ENCODE peak calls at places on chromosomes 13 and 19, in ten cellular contexts. A is mesothelial cell of epicardium; I is transverse colon; U is Karpas-422; C is stimulated activated CD8-positive, alpha-beta memory T cell treated with anti-CD3 and anti-CD28 coated beads, Interleukin-7, amount 100 ng/mL, for 24 hours; X is Calu3; L is pancreas; J is thoracic aorta; P is A549; O is omental fat pad. N is an unnamed sample.

GRCh38 chr19:34778342-34778741 is 5.3 kb upstream of the ZNF599 start:
- DNase-seq in O (no peak), U (no peak), X (no peak), P (no peak), C (no peak), I (no peak), J (no peak), L (no peak), A (no peak), N (no peak)

GRCh38 chr19:13920940-13921744 is 15.1 kb downstream of the CC2D1A start:
- DNase-seq in A (no peak), C (no peak), L (no peak), O (no peak), J (no peak), P (peak), X (no peak), U (peak), I (no peak), N (no peak)

GRCh38 chr19:8659905-8660304 is 29.5 kb downstream of the NFILZ start:
- DNase-seq in X (no peak), I (no peak), C (no peak), A (no peak), J (no peak), O (no peak), L (no peak), U (no peak), P (no peak), N (no peak)

GRCh38 chr13:113860579-113861432 is 3.1 kb downstream of the GAS6 start:
- DNase-seq in I (peak), C (no peak), A (peak), X (no peak), P (no peak), L (peak), J (no peak), U (no peak), O (no peak), N (peak)

GRCh38 chr19:5273782-5274181 is 66.8 kb downstream of the PTPRS start:
- DNase-seq in I (no peak), P (no peak), O (no peak), A (no peak), X (no peak), C (no peak), J (no peak), U (no peak), L (no peak), N (no peak)

GRCh38 chr19:30428856-30429255 is 56.7 kb downstream of the ZNF536 start:
- DNase-seq in U (no peak), L (no peak), P (no peak), A (peak), I (no peak), O (no peak), X (no peak), J (no peak), C (no peak), N (no peak)

GRCh38 chr19:14337510-14337909 is 43.7 kb upstream of the ADGRE5 start:
- DNase-seq in C (no peak), U (peak), P (peak), I (peak), L (no peak), A (no peak), O (no peak), J (no peak), X (no peak), N (no peak)

GRCh38 chr19:17902701-17903100 is 30.1 kb upstream of the CCDC124 start:
- DNase-seq in A (no peak), I (no peak), C (no peak), U (no peak), P (no peak), O (no peak), L (no peak), J (no peak), X (no peak), N (no peak)

GRCh38 chr19:31397308-31397707 is 48.1 kb upstream of the TSHZ3 start:
- DNase-seq in O (no peak), J (no peak), L (no peak), X (no peak), U (no peak), A (no peak), P (no peak), C (no peak), I (no peak), N (no peak)

GRCh38 chr19:45066921-45067661 is 9.2 kb downstream of the ZNF296 start:
- DNase-seq in J (no peak), C (no peak), L (no peak), O (no peak), I (no peak), A (no peak), P (no peak), X (no peak), U (no peak), N (no peak)

GRCh38 chr19:48745208-48745995 is 1.3 kb downstream of the IZUMO1 start:
- DNase-seq in U (peak), A (no peak), C (no peak), P (peak), O (no peak), I (peak), X (peak), J (no peak), L (peak), N (peak)

GRCh38 chr19:4547303-4548237 is 7.7 kb upstream of the LRG1 start:
- DNase-seq in O (no peak), I (no peak), U (peak), C (no peak), J (no peak), L (peak), P (no peak), X (peak), A (no peak), N (no peak)

GRCh38 chr13:44967656-44968451 is 21.4 kb downstream of the NUFIP1 start:
- DNase-seq in A (no peak), P (no peak), O (no peak), I (no peak), L (no peak), U (no peak), C (no peak), J (no peak), X (no peak), N (no peak)

GRCh38 chr19:35195822-35196221 is 32.7 kb downstream of the FAM187B start:
- DNase-seq in A (no peak), O (no peak), U (no peak), C (no peak), I (no peak), L (no peak), J (no peak), X (peak), P (no peak), N (no peak)

GRCh38 chr13:90719452-90719851 is 628.0 kb upstream of the MIR17HG start:
- DNase-seq in C (no peak), I (no peak), U (no peak), X (no peak), A (no peak), O (no peak), P (no peak), J (no peak), L (no peak), N (no peak)

GRCh38 chr13:23608704-23609413 is 38.6 kb downstream of the TNFRSF19 start:
- DNase-seq in L (peak), I (peak), U (no peak), J (no peak), C (no peak), O (no peak), A (no peak), P (no peak), X (peak), N (no peak)

GRCh38 chr13:110618780-110619179 is 3.4 kb downstream of the NAXD start:
- DNase-seq in L (no peak), A (no peak), O (no peak), I (no peak), U (no peak), J (no peak), X (no peak), C (no peak), P (no peak), N (no peak)

GRCh38 chr19:51807111-51807701 is 12.2 kb downstream of the FPR3 start:
- DNase-seq in L (no peak), I (peak), X (no peak), C (no peak), J (no peak), P (no peak), A (no peak), O (no peak), U (no peak), N (peak)

GRCh38 chr19:3459322-3459881 is 20.9 kb downstream of the SMIM24 start:
- DNase-seq in J (peak), U (no peak), X (no peak), C (no peak), L (peak), O (peak), I (peak), A (no peak), P (peak), N (no peak)

GRCh38 chr13:33676700-33677048 is 141.3 kb upstream of the RFC3 start:
- DNase-seq in U (peak), A (no peak), X (peak), I (peak), J (no peak), L (peak), P (peak), C (no peak), O (no peak), N (no peak)

GRCh38 chr13:73702419-73703071 is 431.7 kb downstream of the KLF12 start:
- DNase-seq in O (no peak), C (no peak), L (no peak), P (no peak), A (no peak), X (no peak), U (peak), J (no peak), I (no peak), N (no peak)

GRCh38 chr13:38191016-38191415 is 158.6 kb upstream of the UFM1 start:
- DNase-seq in U (no peak), P (no peak), C (no peak), I (no peak), L (no peak), A (no peak), O (no peak), J (no peak), X (no peak), N (no peak)

GRCh38 chr19:5094768-5095567 is 126.1 kb downstream of the KDM4B start:
- DNase-seq in O (no peak), I (no peak), C (no peak), A (no peak), U (no peak), J (no peak), P (no peak), L (no peak), X (no peak), N (no peak)

GRCh38 chr19:51965583-51965982 is 21.1 kb downstream of the ZNF350 start:
- DNase-seq in I (no peak), U (no peak), A (no peak), C (no peak), P (no peak), L (no peak), X (no peak), J (no peak), O (no peak), N (no peak)

GRCh38 chr19:39828015-39828633 is 5.8 kb downstream of the DYRK1B start:
- DNase-seq in O (no peak), L (no peak), A (no peak), I (peak), U (no peak), C (no peak), J (no peak), P (no peak), X (no peak), N (no peak)

GRCh38 chr13:35356572-35356971 is 119.9 kb downstream of the MAB21L1 start:
- DNase-seq in A (no peak), P (no peak), C (no peak), O (no peak), U (no peak), L (no peak), J (no peak), X (no peak), I (no peak), N (no peak)

GRCh38 chr13:46489586-46490023 is 63.4 kb upstream of the LRCH1 start:
- DNase-seq in C (no peak), L (no peak), I (no peak), O (no peak), J (peak), A (no peak), X (no peak), U (no peak), P (no peak), N (no peak)

GRCh38 chr13:39051157-39051556 is 12.9 kb downstream of the NHLRC3 start:
- DNase-seq in C (no peak), P (no peak), J (no peak), I (no peak), O (no peak), A (no peak), X (no peak), U (peak), L (no peak), N (no peak)

GRCh38 chr13:99269627-99270252 is 11.6 kb upstream of the GPR18 start:
- DNase-seq in X (no peak), O (no peak), U (peak), A (no peak), C (no peak), J (no peak), P (no peak), I (no peak), L (no peak), N (no peak)

GRCh38 chr19:36060430-36060829 is 5.7 kb downstream of the WDR62 start:
- DNase-seq in X (peak), L (no peak), O (no peak), I (peak), U (peak), P (peak), A (no peak), C (no peak), J (no peak), N (no peak)

GRCh38 chr19:16524991-16525734 is 17.1 kb downstream of the CHERP start:
- DNase-seq in X (no peak), A (no peak), J (no peak), L (no peak), P (no peak), O (no peak), C (no peak), U (no peak), I (no peak), N (no peak)

GRCh38 chr13:101390461-101390860 is 25.8 kb downstream of the NALCN start:
- DNase-seq in L (no peak), X (no peak), P (no peak), A (no peak), U (no peak), C (no peak), I (no peak), J (no peak), O (no peak), N (no peak)

GRCh38 chr13:99086869-99087129 is 108.9 kb upstream of the DOCK9 start:
- DNase-seq in O (no peak), C (no peak), J (no peak), X (no peak), I (peak), P (peak), U (no peak), L (no peak), A (peak), N (no peak)

GRCh38 chr13:32811297-32811800 is 204.9 kb upstream of the KL start:
- DNase-seq in A (no peak), U (peak), X (no peak), J (no peak), I (peak), P (no peak), O (no peak), C (no peak), L (no peak), N (no peak)

GRCh38 chr13:39451301-39451700 is 151.7 kb downstream of the LHFPL6 start:
- DNase-seq in P (no peak), X (no peak), O (no peak), I (no peak), U (no peak), J (no peak), L (no peak), A (no peak), C (no peak), N (no peak)

GRCh38 chr13:112714772-112715569 is 25.1 kb downstream of the ATP11A start:
- DNase-seq in X (peak), P (no peak), U (no peak), O (no peak), J (no peak), A (no peak), C (no peak), I (no peak), L (no peak), N (no peak)

GRCh38 chr19:35006342-35006998 is 6.3 kb downstream of the GRAMD1A start:
- DNase-seq in J (no peak), I (peak), A (no peak), C (no peak), U (no peak), P (peak), L (peak), O (no peak), X (peak), N (no peak)

N was measured in H1.